ENCODE peak calls at places on chromosomes 13 and 19, in five cellular contexts. J is CD8-positive, alpha-beta T cell; O is effector memory CD8-positive, alpha-beta T cell; X is CD8-positive, alpha-beta memory T cell; P is neural crest cell. A is an unnamed sample.

GRCh38 chr13:30615851-30616311 is 1.8 kb upstream of the USPL1 start:
- DNase-seq in J (no peak), O (no peak), X (no peak), P (no peak), A (peak)

GRCh38 chr19:35266904-35267817 is 1.6 kb upstream of the USF2 start:
- DNase-seq in J (peak), O (peak), X (peak), P (peak), A (peak)

GRCh38 chr19:7250057-7250596 is 44.1 kb downstream of the INSR start:
- DNase-seq in J (no peak), O (no peak), X (no peak), P (no peak), A (no peak)

GRCh38 chr13:109545964-109546363 is 240.4 kb downstream of the IRS2 start:
- DNase-seq in J (no peak), O (no peak), X (no peak), P (peak), A (no peak)

GRCh38 chr19:11137542-11138384 is 17.8 kb downstream of the SPC24 start:
- DNase-seq in J (peak), O (peak), X (peak), P (peak), A (peak)

GRCh38 chr13:113881614-113882265 is 17.9 kb upstream of the GAS6 start:
- DNase-seq in J (no peak), O (no peak), X (no peak), P (no peak), A (no peak)

GRCh38 chr13:97810152-97810551 is 143.3 kb upstream of the IPO5 start:
- DNase-seq in J (no peak), O (no peak), X (no peak), P (no peak), A (peak)

GRCh38 chr13:99605417-99606321 is 104.4 kb downstream of the TM9SF2 start:
- DNase-seq in J (peak), O (peak), X (peak), P (peak), A (peak)